ENCODE peak calls at places on chromosomes 13 and 19, in five cellular contexts. X, Z, E, T and U are unnamed samples. For H3K27me3, the result is how much of the 10 kb centered on the place peaks cover.

GRCh38 chr13:67136157-67136556 is 94.0 kb downstream of the PCDH9 start:
- DNase-seq in X (no peak), Z (no peak), E (no peak), T (no peak), U (no peak)

GRCh38 chr19:33358408-33358807 is 15.1 kb upstream of the CEBPG start:
- DNase-seq in X (no peak), Z (no peak), E (no peak), T (no peak), U (no peak)

GRCh38 chr13:77554079-77554478 is 18.6 kb downstream of the SCEL start:
- DNase-seq in X (no peak), Z (no peak), E (no peak), T (no peak), U (no peak)

GRCh38 chr13:35818577-35819165 is 312.5 kb downstream of the DCLK1 start:
- DNase-seq in X (peak), Z (peak), E (no peak), T (peak), U (no peak)

GRCh38 chr19:46951236-46951986 is 68.2 kb upstream of the NPAS1 start:
- DNase-seq in X (no peak), Z (no peak), E (peak), T (peak), U (peak)

GRCh38 chr19:49560358-49560900 is 19.9 kb downstream of the NOSIP start:
- DNase-seq in X (no peak), Z (no peak), E (no peak), T (no peak), U (no peak)

GRCh38 chr19:13329766-13330165 is 176.5 kb downstream of the CACNA1A start:
- DNase-seq in X (no peak), Z (no peak), E (no peak), T (peak), U (peak)

GRCh38 chr13:104831823-104832222 is 1703.6 kb downstream of the EFNB2 start:
- DNase-seq in X (no peak), Z (no peak), E (no peak), T (no peak), U (no peak)

GRCh38 chr13:67299731-67300130 is 69.6 kb upstream of the PCDH9 start:
- DNase-seq in X (no peak), Z (no peak), E (no peak), T (peak), U (peak)

GRCh38 chr19:38848299-38849146 is 1.3 kb downstream of the HNRNPL start:
- DNase-seq in X (no peak), Z (no peak), E (no peak), T (peak), U (no peak)

GRCh38 chr13:72473321-72473720 is 254.1 kb downstream of the MZT1 start:
- DNase-seq in X (no peak), Z (no peak), E (no peak), T (no peak), U (no peak)

GRCh38 chr13:75825161-75825560 is 189.0 kb downstream of the LMO7 start:
- DNase-seq in X (no peak), Z (no peak), E (no peak), T (no peak), U (no peak)

GRCh38 chr13:79810671-79811070 is 329.7 kb downstream of the NDFIP2 start:
- DNase-seq in X (no peak), Z (peak), E (no peak), T (peak), U (no peak)

GRCh38 chr19:40717880-40718773 is 1.2 kb downstream of the ITPKC start:
- DNase-seq in X (no peak), Z (peak), E (peak), T (peak), U (peak)

GRCh38 chr13:49652691-49653305 is 24.5 kb downstream of the ARL11 start:
- DNase-seq in X (no peak), Z (peak), E (no peak), T (peak), U (peak)

GRCh38 chr13:43006893-43007631 is 15.0 kb upstream of the EPSTI1 start:
- DNase-seq in X (no peak), Z (peak), E (no peak), T (peak), U (no peak)

GRCh38 chr13:24251525-24251924 is 57.9 kb upstream of the C1QTNF9 start:
- DNase-seq in X (no peak), Z (no peak), E (no peak), T (no peak), U (no peak)

GRCh38 chr13:104006625-104007061 is 940.4 kb upstream of the SLC10A2 start:
- DNase-seq in X (no peak), Z (peak), E (no peak), T (no peak), U (peak)

GRCh38 chr19:679418-680286 is 3.5 kb downstream of the FSTL3 start:
- DNase-seq in X (no peak), Z (peak), E (peak), T (peak), U (peak)

GRCh38 chr13:87827479-87827878 is 156.3 kb downstream of the SLITRK5 start:
- DNase-seq in X (no peak), Z (peak), E (no peak), T (peak), U (no peak)

GRCh38 chr13:28718186-28718537 is 608 bp downstream of the SLC46A3 start:
- DNase-seq in X (no peak), Z (peak), E (no peak), T (no peak), U (no peak)

GRCh38 chr19:37902668-37903067 is 3.7 kb downstream of the WDR87 start:
- DNase-seq in X (peak), Z (peak), E (peak), T (peak), U (peak)

GRCh38 chr13:95154441-95154886 is 146.8 kb downstream of the ABCC4 start:
- DNase-seq in X (no peak), Z (no peak), E (no peak), T (peak), U (no peak)

GRCh38 chr13:113816925-113817859 is 46.7 kb downstream of the GAS6 start:
- DNase-seq in X (no peak), Z (peak), E (peak), T (peak), U (peak)

GRCh38 chr13:113413178-113413897 is 40.0 kb downstream of the ADPRHL1 start:
- DNase-seq in X (no peak), Z (no peak), E (peak), T (no peak), U (no peak)

GRCh38 chr13:113001251-113002140 is 32.5 kb downstream of the MCF2L start:
- DNase-seq in X (no peak), Z (peak), E (no peak), T (peak), U (no peak)

GRCh38 chr13:65653548-65654078 is 1576.5 kb downstream of the PCDH9 start:
- DNase-seq in X (no peak), Z (no peak), E (no peak), T (no peak), U (no peak)

GRCh38 chr19:51595776-51596175 is 24.7 kb downstream of the ZNF175 start:
- DNase-seq in X (no peak), Z (no peak), E (no peak), T (no peak), U (no peak)

GRCh38 chr19:57949296-57949695 is 1.8 kb upstream of the ZNF256 start:
- DNase-seq in X (no peak), Z (no peak), E (no peak), T (no peak), U (no peak)

GRCh38 chr19:50646074-50646807 is 3.0 kb upstream of the C19orf81 start:
- DNase-seq in X (no peak), Z (no peak), E (no peak), T (peak), U (peak)

GRCh38 chr13:19634129-19634740 is 776 bp downstream of the MPHOSPH8 start:
- DNase-seq in X (no peak), Z (peak), E (no peak), T (peak), U (peak)

GRCh38 chr19:37966211-37967072 is 59.4 kb downstream of the SIPA1L3 start:
- DNase-seq in X (no peak), Z (no peak), E (peak), T (no peak), U (no peak)

GRCh38 chr19:39941615-39942507 is 7.4 kb upstream of the FCGBP start:
- DNase-seq in X (no peak), Z (peak), E (no peak), T (no peak), U (no peak)

GRCh38 chr13:73059460-73060250 is 850 bp downstream of the KLF5 start:
- DNase-seq in X (no peak), Z (peak), E (peak), T (peak), U (peak)

GRCh38 chr13:88526186-88526852 is 855.1 kb downstream of the SLITRK5 start:
- DNase-seq in X (no peak), Z (no peak), E (no peak), T (no peak), U (no peak)

GRCh38 chr19:13843104-13843921 is 33.6 kb upstream of the NANOS3 start:
- DNase-seq in X (no peak), Z (peak), E (peak), T (peak), U (peak)

GRCh38 chr19:49200238-49200862 is 42.8 kb downstream of the TRPM4 start:
- DNase-seq in X (no peak), Z (no peak), E (no peak), T (peak), U (no peak)

DNA sequence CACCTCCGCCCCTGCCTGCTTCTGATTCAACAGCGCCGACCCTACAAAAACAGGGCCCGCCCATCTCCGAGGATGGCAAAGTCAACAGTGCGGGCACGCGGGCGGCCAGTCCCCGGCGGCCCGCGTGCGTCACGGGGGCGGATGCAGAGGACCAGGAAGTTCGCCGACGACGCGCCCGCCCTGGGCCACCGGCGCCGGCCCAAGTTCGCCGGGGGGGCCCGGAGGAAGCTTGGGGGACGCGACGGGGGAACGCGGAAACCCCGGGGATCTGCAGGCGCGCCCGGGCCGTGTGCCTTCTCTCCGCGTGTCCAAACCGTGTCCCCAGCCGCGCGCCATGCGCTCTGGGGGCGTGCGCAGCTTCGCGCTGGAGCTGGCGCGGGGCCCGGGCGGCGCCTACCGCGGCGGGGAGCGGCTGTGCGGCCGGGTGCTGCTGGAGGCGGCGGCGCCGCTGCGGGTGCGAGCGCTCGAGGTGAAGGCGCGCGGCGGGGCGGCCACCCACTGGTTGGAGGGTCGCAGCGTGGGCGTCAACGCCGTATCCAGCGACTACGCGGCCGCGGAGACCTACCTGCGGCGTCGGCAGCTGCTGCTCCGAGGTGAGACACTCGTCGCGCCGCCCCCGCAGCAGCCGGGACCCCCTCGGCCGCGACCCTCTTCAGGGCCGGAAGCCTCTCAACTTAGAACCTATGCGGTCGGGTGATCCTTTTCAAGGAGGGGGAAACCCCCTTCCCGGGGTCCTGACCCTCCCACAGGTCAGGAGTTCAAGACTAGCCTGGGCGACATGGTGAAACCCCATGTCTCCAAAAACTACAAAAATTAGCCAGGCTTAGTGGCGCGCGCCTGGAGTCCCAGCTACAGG is 6.8 kb upstream of the ARRDC2 start:
- DNase-seq in X (no peak), Z (peak), E (peak), T (peak), U (peak)
- H3K27me3 ChIP-seq in X (under half), Z (under half), E (under half), T (under half), U (under half)

GRCh38 chr19:3949997-3950859 is 17.4 kb downstream of the NMRK2 start:
- DNase-seq in X (no peak), Z (no peak), E (no peak), T (no peak), U (no peak)

GRCh38 chr19:3955688-3956087 is 15.2 kb downstream of the DAPK3 start:
- DNase-seq in X (no peak), Z (no peak), E (no peak), T (no peak), U (no peak)

GRCh38 chr19:3954107-3954506 is 16.8 kb downstream of the DAPK3 start:
- DNase-seq in X (no peak), Z (no peak), E (no peak), T (no peak), U (no peak)

GRCh38 chr19:3949294-3949693 is 16.4 kb downstream of the NMRK2 start:
- DNase-seq in X (no peak), Z (no peak), E (no peak), T (no peak), U (no peak)

DNA sequence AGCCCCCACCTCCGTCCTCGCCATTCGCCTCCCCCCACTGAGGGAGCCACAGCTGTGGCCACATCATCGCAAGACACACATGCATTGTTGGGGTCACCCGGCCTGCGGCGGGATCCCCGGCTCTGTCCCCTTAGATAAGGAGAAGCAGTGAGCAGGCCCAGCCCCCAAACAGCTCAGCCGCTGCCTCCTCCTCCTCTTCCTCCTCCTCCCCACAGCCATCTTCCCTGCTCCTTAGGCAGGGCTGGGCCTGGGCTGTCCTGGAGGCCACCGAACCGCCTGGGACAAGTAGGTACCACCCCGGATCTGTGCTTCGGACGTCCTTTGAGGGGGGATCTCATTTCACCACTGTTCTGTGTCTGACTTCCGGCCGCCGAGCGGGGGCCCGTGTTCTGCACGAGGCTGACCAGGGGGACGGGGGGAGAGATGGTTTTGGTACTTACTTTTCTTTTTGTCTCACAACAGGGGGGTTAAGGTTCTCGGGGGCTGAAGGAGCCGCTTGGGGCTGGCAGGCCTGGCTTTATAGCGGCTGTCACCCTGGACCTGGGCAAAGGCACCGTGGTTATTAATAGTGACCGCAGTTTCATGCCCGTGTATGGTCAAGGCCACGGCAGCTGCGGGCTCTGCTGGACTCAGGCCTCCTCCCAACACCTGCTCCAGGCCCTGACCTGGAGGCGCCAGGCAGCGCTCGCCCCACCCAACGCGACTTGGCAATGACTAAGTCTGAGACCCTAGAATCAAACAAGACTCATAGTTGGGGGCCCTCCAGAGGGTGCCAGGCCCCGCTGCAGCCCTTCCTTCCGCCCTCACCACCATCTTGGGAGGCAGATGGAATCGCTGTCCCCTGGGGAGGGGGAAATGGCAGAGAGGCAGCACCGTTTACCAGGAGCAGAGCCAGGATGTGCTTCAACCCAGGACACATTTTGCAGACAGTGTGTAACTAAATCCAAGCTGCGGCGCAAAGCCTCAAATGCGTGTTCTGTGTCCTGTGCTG is 18.3 kb downstream of the NMRK2 start:
- DNase-seq in X (no peak), Z (no peak), E (peak), T (no peak), U (no peak)
- H3K4me3 ChIP-seq in X (no peak), Z (no peak), E (no peak), T (no peak), U (no peak)

DNA sequence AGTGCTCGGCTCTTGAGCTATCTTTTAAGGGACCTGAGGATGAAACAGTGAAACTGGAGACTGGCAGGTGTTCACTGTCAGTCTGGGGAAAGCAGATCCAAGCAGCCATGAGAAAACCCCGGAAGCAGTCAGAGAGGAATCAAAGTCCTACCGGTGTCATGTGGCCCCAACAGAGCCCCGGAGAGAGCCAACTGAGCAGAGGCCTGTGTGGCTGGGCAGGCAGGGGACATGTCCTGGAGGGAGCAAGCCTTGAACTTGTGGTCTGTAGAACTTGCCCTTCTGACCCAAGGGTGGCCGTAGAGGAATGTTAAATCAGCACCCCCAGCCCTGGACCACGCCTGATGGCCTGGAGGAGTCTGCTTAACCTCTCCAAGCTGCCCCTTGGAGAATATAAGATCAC is 113.7 kb upstream of the ZNF507 start:
- DNase-seq in X (no peak), Z (no peak), E (no peak), T (no peak), U (no peak)
- H3K27me3 ChIP-seq in X (under half), Z (under half), E (under half), T (under half), U (under half)

DNA sequence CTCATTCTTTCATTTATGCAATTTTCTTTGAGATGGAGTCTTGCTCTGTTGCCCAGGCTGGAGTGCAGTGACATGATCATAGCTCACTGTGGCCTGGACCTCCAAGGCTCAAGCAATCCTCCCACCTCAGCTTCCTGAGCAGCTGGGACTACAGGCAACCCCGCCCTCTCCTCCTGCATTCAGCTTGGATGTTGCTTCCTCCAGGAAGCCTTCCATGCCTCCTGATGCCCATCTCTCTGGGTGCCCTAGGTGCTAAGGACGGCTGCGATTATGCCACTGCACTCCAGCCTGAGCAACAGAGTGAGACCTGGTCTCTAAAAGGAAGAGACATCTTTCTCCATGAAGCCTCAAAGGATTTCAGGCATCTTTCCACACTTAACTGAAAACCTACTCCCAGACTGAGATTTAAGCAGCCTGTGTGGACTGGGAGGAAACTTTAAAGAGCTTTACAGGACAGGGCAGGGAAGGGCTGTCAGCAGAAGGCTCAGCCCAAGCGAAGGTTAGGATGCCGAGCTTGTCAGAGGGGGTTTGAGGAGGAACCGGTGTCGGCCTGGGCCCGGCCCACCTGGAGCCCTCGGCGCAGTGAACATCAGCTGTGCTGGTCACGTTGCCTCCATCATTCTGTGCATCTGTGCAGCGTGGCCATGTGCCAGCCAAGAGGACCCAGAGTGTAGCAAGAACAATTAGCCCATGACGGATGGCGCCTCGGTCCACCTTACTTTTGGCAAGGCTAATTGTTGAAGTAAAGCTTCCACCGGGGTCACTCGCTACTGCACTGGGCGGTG is 161.6 kb downstream of the PTPRS start:
- DNase-seq in X (no peak), Z (no peak), E (no peak), T (no peak), U (no peak)
- H3K4me3 ChIP-seq in X (no peak), Z (no peak), E (no peak), T (no peak), U (no peak)

GRCh38 chr13:99980201-99981114 is 1.1 kb upstream of the ZIC2 start:
- DNase-seq in X (no peak), Z (peak), E (peak), T (peak), U (peak)

GRCh38 chr13:99977912-99978780 is 3.4 kb upstream of the ZIC2 start:
- DNase-seq in X (no peak), Z (no peak), E (peak), T (no peak), U (no peak)

GRCh38 chr13:99979453-99980200 is 2.0 kb upstream of the ZIC2 start:
- DNase-seq in X (no peak), Z (no peak), E (peak), T (peak), U (peak)

GRCh38 chr13:99977334-99977911 is 4.2 kb upstream of the ZIC2 start:
- DNase-seq in X (no peak), Z (no peak), E (no peak), T (no peak), U (no peak)

GRCh38 chr13:99978781-99979452 is 2.7 kb upstream of the ZIC2 start:
- DNase-seq in X (no peak), Z (no peak), E (peak), T (no peak), U (peak)
- H3K27me3 ChIP-seq in X (under half), Z (under half), E (under half), T (half or more), U (under half)